ENCODE peak calls at places on chromosomes 13 and 19, in ten cellular contexts. D is RWPE2, X is body of pancreas, M is psoas muscle, F is HCT116, Y is lung, N is heart right ventricle, V is A549, I is cardiac muscle cell, P is fibroblast of lung. T is an unnamed sample.

GRCh38 chr19:7492142-7493055 is 3.6 kb upstream of the PEX11G start:
- DNase-seq in X (no peak), I (no peak), V (no peak), F (no peak), Y (peak; percentile 41), P (no peak), N (no peak), D (no peak), M (no peak), T (no peak)

GRCh38 chr19:33418461-33418860 is 45.0 kb downstream of the CEBPG start:
- DNase-seq in V (no peak), Y (no peak), X (no peak), P (no peak), M (no peak), F (no peak), I (no peak), N (no peak), D (no peak), T (no peak)

GRCh38 chr19:13938361-13939027 is at the start of gene PODNL1:
- DNase-seq in I (no peak), X (no peak), Y (peak; percentile 44), V (no peak), M (no peak), N (no peak), F (no peak), P (peak; percentile 74), D (no peak), T (no peak)

GRCh38 chr19:19606021-19606420 is 12.5 kb downstream of the PBX4 start:
- DNase-seq in X (no peak), D (no peak), F (peak; percentile 82), M (no peak), Y (no peak), V (no peak), N (no peak), P (no peak), I (no peak), T (peak; percentile 59)

GRCh38 chr13:112781881-112782361 is 92.1 kb downstream of the ATP11A start:
- DNase-seq in M (no peak), P (peak; percentile 47), N (peak; percentile 74), D (no peak), F (no peak), I (no peak), Y (peak; percentile 72), V (no peak), X (peak; percentile 65), T (no peak)

GRCh38 chr19:16516923-16517610 is 20.9 kb downstream of the C19orf44 start:
- DNase-seq in X (no peak), F (no peak), N (no peak), Y (no peak), M (no peak), I (no peak), D (no peak), V (no peak), P (no peak), T (no peak)

GRCh38 chr19:10553943-10554381 is 10.3 kb downstream of the ATG4D start:
- DNase-seq in I (no peak), V (no peak), N (no peak), Y (no peak), X (peak; percentile 27), P (no peak), M (peak; percentile 58), D (no peak), F (no peak), T (peak; percentile 75)

GRCh38 chr19:43433689-43434088 is 19.0 kb downstream of the TEX101 start:
- DNase-seq in D (no peak), F (no peak), Y (no peak), X (no peak), M (no peak), P (no peak), N (no peak), V (no peak), I (no peak), T (no peak)

GRCh38 chr13:27943951-27944350 is 24.2 kb downstream of the PDX1 start:
- DNase-seq in M (no peak), Y (no peak), P (no peak), I (no peak), D (no peak), V (no peak), N (no peak), X (no peak), F (no peak), T (no peak)

GRCh38 chr19:47215581-47215980 is 15.4 kb downstream of the BBC3 start:
- DNase-seq in X (no peak), F (no peak), Y (no peak), I (no peak), D (no peak), P (no peak), N (no peak), M (no peak), V (no peak), T (no peak)

DNA sequence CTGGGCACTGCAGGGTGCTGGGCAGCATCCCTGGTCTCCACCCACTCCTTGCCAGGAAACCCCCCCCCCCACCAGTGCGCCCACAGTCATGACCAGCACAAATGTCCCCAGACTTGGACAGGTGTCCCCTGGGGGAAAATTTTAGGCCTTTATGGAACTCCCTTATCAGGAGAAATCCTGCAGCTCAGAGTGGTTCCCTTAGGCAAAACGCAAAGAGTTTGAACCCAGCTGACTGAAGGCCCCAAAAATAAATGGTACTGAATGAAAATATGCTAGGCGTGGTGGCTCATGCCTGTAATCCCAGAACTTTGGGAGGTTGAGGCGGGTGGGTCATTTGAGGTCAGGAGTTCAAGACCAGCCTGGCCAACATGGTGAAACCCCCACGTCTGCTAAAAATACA is 51.8 kb downstream of the GADD45B start:
- DNase-seq in M (no peak), N (no peak), I (no peak), P (no peak), D (no peak), X (no peak), F (no peak), Y (no peak), V (no peak), T (no peak)
- H3K4me1 ChIP-seq in M (peaks cover 13% of the 10 kb centered on the region), N (peaks cover 9% of the 10 kb centered on the region), I (peaks cover 3% of the 10 kb centered on the region), P (peaks cover 24% of the 10 kb centered on the region), D (peaks cover 27% of the 10 kb centered on the region), X (peaks cover 2% of the 10 kb centered on the region), F (peaks cover 88% of the 10 kb centered on the region), Y (no peaks in the 10 kb centered on the region), V (peaks cover 64% of the 10 kb centered on the region), T (no peaks in the 10 kb centered on the region)

DNA sequence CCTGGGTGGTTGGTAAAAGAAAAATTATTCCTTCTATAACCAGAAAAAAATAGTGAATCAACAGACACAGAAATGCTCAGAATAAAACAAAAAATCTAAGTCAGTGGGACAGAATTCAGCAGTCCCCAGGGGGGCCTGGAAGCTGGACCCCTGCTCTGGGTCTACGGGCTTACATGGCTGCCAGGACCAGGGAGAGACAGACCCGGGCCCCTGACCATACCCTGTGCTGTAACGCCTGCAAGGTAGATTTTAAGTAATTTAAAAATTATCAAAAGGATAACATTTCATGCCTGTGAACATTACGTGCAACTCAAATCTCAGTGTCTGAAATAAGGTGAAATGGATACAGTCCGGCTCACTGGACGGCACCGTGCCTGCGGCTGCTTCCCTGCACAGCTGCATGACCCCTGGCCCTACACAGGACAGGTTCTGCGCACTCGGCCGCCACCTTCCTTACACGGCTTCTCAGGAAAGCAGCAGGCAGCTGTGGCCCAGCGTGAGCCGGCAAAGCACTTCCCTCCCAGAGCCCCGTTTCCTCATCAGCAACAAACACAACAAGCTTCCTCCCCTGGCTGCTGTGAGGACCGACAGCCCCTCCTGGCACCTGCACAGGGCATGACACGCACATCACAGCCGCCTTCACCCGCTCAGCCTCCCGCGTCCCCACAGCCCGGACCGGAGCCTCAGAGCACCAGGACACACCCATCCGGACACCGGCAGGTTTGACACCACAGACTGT is 22.2 kb downstream of the RASA3 start:
- DNase-seq in I (no peak), M (peak; percentile 73), Y (no peak), D (peak; percentile 58), X (no peak), V (no peak), N (no peak), P (no peak), F (no peak), T (peak; percentile 88)
- TF ChIP-seq CTCF in I (no peak), M (no peak), Y (no peak), D (no peak), X (no peak), V (no peak), N (no peak), P (no peak), F (no peak), T (peak; percentile 69)

GRCh38 chr13:52009985-52010384 is 1.3 kb downstream of the ATP7B start:
- DNase-seq in X (no peak), D (no peak), V (no peak), M (no peak), I (no peak), F (no peak), P (no peak), N (no peak), Y (no peak), T (no peak)

GRCh38 chr13:52016296-52016695 is 4.1 kb downstream of the ALG11 start:
- DNase-seq in V (no peak), D (no peak), M (no peak), X (no peak), P (no peak), Y (no peak), I (no peak), N (no peak), F (no peak), T (no peak)

GRCh38 chr13:52012512-52012836 is 276 bp downstream of the ALG11 start:
- DNase-seq in N (no peak), P (no peak), I (no peak), M (no peak), X (no peak), V (no peak), Y (no peak), D (no peak), F (no peak), T (no peak)

GRCh38 chr13:52010890-52011689 is at the start of gene ATP7B:
- DNase-seq in M (peak; percentile 49), N (peak; percentile 15), X (peak; percentile 24), F (no peak), I (peak; percentile 52), D (no peak), P (no peak), Y (no peak), V (peak; percentile 31), T (peak; percentile 14)

DNA sequence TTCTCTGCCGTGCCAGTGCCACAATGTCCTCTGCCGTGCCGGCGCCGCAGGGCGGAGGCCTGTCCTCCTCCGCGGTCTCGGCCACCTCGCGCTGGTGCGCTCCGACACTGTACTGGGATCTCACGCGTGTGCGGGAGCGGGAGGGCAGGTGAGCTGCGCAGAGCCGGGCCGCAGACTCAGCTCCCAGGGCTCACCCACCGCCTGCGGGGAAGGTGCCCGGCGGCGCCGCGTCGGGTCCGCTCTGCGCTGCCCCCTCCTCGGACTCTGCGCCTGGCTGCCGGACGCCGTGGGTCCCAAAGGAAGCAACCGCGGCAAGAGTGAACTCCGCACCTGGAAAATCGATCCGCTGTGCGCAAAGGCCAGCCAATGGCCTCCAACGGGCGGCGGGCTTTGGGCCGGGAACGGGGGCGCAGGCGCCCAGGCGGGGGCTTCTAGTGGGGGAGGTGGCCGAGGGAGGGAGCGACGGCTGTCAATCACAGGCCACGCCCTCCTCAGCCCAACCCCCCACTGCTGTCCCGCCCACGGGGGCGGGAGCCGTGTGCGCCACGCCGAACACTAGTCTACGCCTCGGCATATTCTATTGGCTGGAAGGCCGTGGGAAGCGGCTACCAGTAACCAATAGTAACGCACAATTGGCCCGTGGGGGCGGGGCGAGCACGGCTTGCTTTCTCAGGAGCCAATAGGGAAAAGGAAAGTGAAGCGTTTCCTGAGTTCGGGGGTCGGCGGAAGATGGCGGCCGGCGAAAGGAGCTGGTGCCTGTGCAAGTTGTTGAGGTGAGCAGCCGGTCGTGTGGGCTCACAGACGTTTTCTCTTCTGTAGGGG is at the start of gene ALG11:
- DNase-seq in Y (peak; percentile 99), D (peak; percentile 96), F (peak; percentile 94), M (peak; percentile 100), N (peak; percentile 99), P (peak; percentile 97), X (peak; percentile 100), I (peak; percentile 99), V (peak; percentile 86), T (peak; percentile 99)
- H3K4me1 ChIP-seq in Y (peaks cover 10% of the 10 kb centered on the region), D (no peaks in the 10 kb centered on the region), F (peaks cover 14% of the 10 kb centered on the region), M (peaks cover 17% of the 10 kb centered on the region), N (peaks cover 25% of the 10 kb centered on the region), P (peaks cover 4% of the 10 kb centered on the region), X (peaks cover 15% of the 10 kb centered on the region), I (peaks cover 3% of the 10 kb centered on the region), V (peaks cover 10% of the 10 kb centered on the region), T (peaks cover 15% of the 10 kb centered on the region)

GRCh38 chr19:55468054-55468393 is 3.5 kb upstream of the C19orf85 start:
- DNase-seq in P (no peak), F (no peak), V (no peak), M (no peak), X (no peak), I (no peak), Y (no peak), D (no peak), N (no peak), T (no peak)
- TF ChIP-seq CTCF in P (no peak), F (no peak), V (peak; percentile 50), M (no peak), X (no peak), I (no peak), Y (no peak), D (peak; percentile 77), N (no peak), T (peak; percentile 14)

T was measured in CD8-positive, alpha-beta T cell.